ENCODE peak calls at places on chromosomes 6 and 20, in nine cellular contexts. O is GM04504; B is NCI-H2081; G is anterior cingulate cortex; A is effector CD4-positive, alpha-beta T cell; X is CD4-positive, alpha-beta T cell; T is left ventricle myocardium inferior; L is memory B cell; E is GM23338. K is an unnamed sample.
A peak's percentile ranks its signal among the peaks of the same experiment; 100 is the strongest.

GRCh38 chr20:51678041-51678697 is 90.0 kb downstream of the ATP9A start:
- DNase-seq in G (peak; percentile 79), B (no peak), A (no peak), X (no peak), O (no peak), L (no peak), T (no peak), E (peak; percentile 37), K (no peak)

GRCh38 chr6:47669684-47670515 is 28.5 kb upstream of the ADGRF4 start:
- DNase-seq in O (no peak), A (no peak), G (no peak), E (peak; percentile 66), B (peak; percentile 5), T (no peak), X (no peak), L (no peak), K (peak; percentile 17)

GRCh38 chr6:18302561-18303439 is 38.5 kb upstream of the DEK start:
- DNase-seq in X (no peak), B (no peak), O (no peak), G (no peak), A (no peak), L (no peak), T (no peak), E (peak; percentile 65), K (no peak)

GRCh38 chr20:30505566-30505965 is 751.9 kb upstream of the DEFB115 start:
- DNase-seq in B (no peak), O (no peak), L (no peak), T (no peak), G (no peak), E (no peak), X (no peak), A (no peak), K (no peak)

GRCh38 chr6:52849137-52849536 is 8.5 kb upstream of the GSTA5 start:
- DNase-seq in A (no peak), E (no peak), X (no peak), T (no peak), O (no peak), G (no peak), B (no peak), L (no peak), K (no peak)

GRCh38 chr6:87945181-87945580 is 102.5 kb upstream of the SPACA1 start:
- DNase-seq in G (no peak), A (no peak), O (no peak), E (no peak), T (no peak), X (no peak), L (no peak), B (no peak), K (no peak)

GRCh38 chr6:17584241-17584803 is 15.8 kb upstream of the FAM8A1 start:
- DNase-seq in X (no peak), A (no peak), B (peak; percentile 75), T (no peak), O (peak; percentile 65), E (peak; percentile 80), G (peak; percentile 12), L (no peak), K (peak; percentile 76)

GRCh38 chr6:163815796-163816195 is 401.3 kb downstream of the QKI start:
- DNase-seq in B (no peak), A (no peak), G (no peak), T (no peak), X (no peak), L (no peak), E (no peak), O (no peak), K (no peak)

GRCh38 chr20:39338977-39339376 is 376.8 kb downstream of the DHX35 start:
- DNase-seq in E (no peak), B (no peak), T (peak; percentile 15), G (no peak), L (peak; percentile 22), X (no peak), O (no peak), A (no peak), K (no peak)

GRCh38 chr6:75882734-75883133 is 133.7 kb downstream of the MYO6 start:
- DNase-seq in L (no peak), T (no peak), X (no peak), O (peak; percentile 34), G (no peak), A (no peak), E (no peak), B (no peak), K (peak; percentile 88)

GRCh38 chr6:122683996-122684651 is 73.9 kb downstream of the PKIB start:
- DNase-seq in A (no peak), B (no peak), E (no peak), G (no peak), O (no peak), T (no peak), L (no peak), X (no peak), K (no peak)

GRCh38 chr6:30399390-30400058 is 54.6 kb downstream of the RPP21 start:
- DNase-seq in T (no peak), X (no peak), B (no peak), G (no peak), E (no peak), L (no peak), O (no peak), A (no peak), K (no peak)

GRCh38 chr6:44237021-44237812 is 9.7 kb upstream of the HSP90AB1 start:
- DNase-seq in B (peak; percentile 90), E (peak; percentile 92), T (peak; percentile 89), A (peak; percentile 55), X (no peak), O (peak; percentile 93), L (no peak), G (peak; percentile 88), K (peak; percentile 94)

GRCh38 chr20:51462566-51463276 is 79.8 kb downstream of the NFATC2 start:
- DNase-seq in T (peak; percentile 86), G (peak; percentile 62), O (peak; percentile 56), A (no peak), X (no peak), L (no peak), B (no peak), E (no peak), K (peak; percentile 62)

GRCh38 chr6:87756858-87757257 is 54.8 kb upstream of the AKIRIN2 start:
- DNase-seq in B (no peak), A (peak; percentile 2), T (no peak), O (peak; percentile 70), X (no peak), E (no peak), G (no peak), L (peak; percentile 45), K (peak; percentile 68)

GRCh38 chr6:12277401-12277800 is 12.8 kb upstream of the EDN1 start:
- DNase-seq in B (no peak), L (no peak), T (no peak), G (no peak), O (no peak), A (no peak), X (no peak), E (no peak), K (no peak)

GRCh38 chr6:168994966-168995365 is 258.7 kb downstream of the THBS2 start:
- DNase-seq in T (no peak), A (no peak), E (no peak), X (no peak), L (no peak), O (no peak), B (no peak), G (no peak), K (no peak)

GRCh38 chr6:16989382-16989781 is 112.5 kb upstream of the STMND1 start:
- DNase-seq in G (no peak), B (no peak), X (no peak), O (no peak), T (no peak), A (no peak), E (no peak), L (no peak), K (no peak)

GRCh38 chr6:149153100-149153499 is 164.4 kb upstream of the TAB2 start:
- DNase-seq in T (no peak), G (no peak), L (no peak), E (no peak), X (no peak), B (no peak), A (no peak), O (no peak), K (no peak)

GRCh38 chr6:15062311-15063252 is 183.3 kb upstream of the JARID2 start:
- DNase-seq in G (no peak), O (peak; percentile 42), X (no peak), B (no peak), L (no peak), T (no peak), E (no peak), A (no peak), K (peak; percentile 99)

GRCh38 chr20:41353530-41353929 is 12.9 kb downstream of the LPIN3 start:
- DNase-seq in E (no peak), O (no peak), A (no peak), T (no peak), G (no peak), L (no peak), B (no peak), X (no peak), K (no peak)

GRCh38 chr20:58131111-58131510 is 97.3 kb downstream of the ANKRD60 start:
- DNase-seq in X (no peak), L (no peak), E (no peak), G (no peak), A (no peak), T (no peak), O (no peak), B (peak; percentile 6), K (peak; percentile 60)

GRCh38 chr6:165988757-165989456 is 178.7 kb downstream of the TBXT start:
- DNase-seq in B (no peak), G (no peak), L (no peak), T (no peak), A (no peak), X (no peak), E (peak; percentile 44), O (no peak), K (no peak)